ENCODE peak calls at places on chromosomes 5 and 9, in nine cellular contexts. Q is left ventricle myocardium inferior, I is cardiac fibroblast, G is HFFc6, U is HL-60, J is psoas muscle, S is epithelial cell of esophagus, P is spleen, X is AG04449. R is an unnamed sample.

GRCh38 chr9:12748016-12748415 is 26.8 kb upstream of the LURAP1L start:
- DNase-seq in U (no peak), J (no peak), I (peak), X (no peak), G (peak), S (peak), P (no peak), Q (no peak), R (no peak)

GRCh38 chr5:16994576-16994975 is 58.5 kb upstream of the MYO10 start:
- DNase-seq in X (no peak), J (no peak), G (no peak), U (no peak), S (no peak), Q (no peak), I (no peak), P (no peak), R (no peak)

GRCh38 chr9:120935383-120935857 is 8.8 kb upstream of the TRAF1 start:
- DNase-seq in X (peak), U (peak), G (peak), S (peak), J (peak), I (peak), P (peak), Q (peak), R (no peak)

GRCh38 chr9:89160797-89161196 is 17.8 kb downstream of the SHC3 start:
- DNase-seq in Q (no peak), X (no peak), J (no peak), P (no peak), I (no peak), S (no peak), U (no peak), G (no peak), R (no peak)

GRCh38 chr5:151770383-151771258 is 1.1 kb upstream of the G3BP1 start:
- DNase-seq in Q (peak), P (peak), G (peak), S (peak), J (peak), I (peak), U (no peak), X (no peak), R (no peak)

GRCh38 chr9:119436261-119436660 is 67.0 kb upstream of the BRINP1 start:
- DNase-seq in P (no peak), Q (no peak), S (no peak), X (no peak), G (no peak), J (no peak), U (no peak), I (no peak), R (no peak)

GRCh38 chr5:161676109-161676508 is 9.4 kb upstream of the GABRA6 start:
- DNase-seq in S (peak), G (no peak), U (no peak), J (no peak), Q (no peak), P (no peak), X (no peak), I (no peak), R (no peak)

GRCh38 chr9:19200234-19200633 is 30.3 kb upstream of the DENND4C start:
- DNase-seq in X (no peak), U (no peak), P (no peak), I (no peak), J (no peak), G (no peak), Q (no peak), S (no peak), R (no peak)

GRCh38 chr5:116534988-116535387 is 39.6 kb downstream of the SEMA6A start:
- DNase-seq in Q (no peak), S (no peak), P (no peak), I (no peak), J (no peak), U (no peak), X (no peak), G (no peak), R (no peak)

GRCh38 chr5:154546719-154547118 is 68.7 kb upstream of the HAND1 start:
- DNase-seq in X (no peak), G (no peak), P (no peak), S (no peak), I (no peak), J (no peak), Q (no peak), U (no peak), R (no peak)

GRCh38 chr5:40834391-40834848 is 602 bp downstream of the RPL37 start:
- DNase-seq in J (no peak), U (no peak), I (peak), X (no peak), G (no peak), S (peak), P (peak), Q (no peak), R (no peak)

GRCh38 chr5:11010811-11011210 is 249.8 kb upstream of the DAP start:
- DNase-seq in J (no peak), G (no peak), U (no peak), P (no peak), X (no peak), Q (no peak), I (no peak), S (no peak), R (no peak)

GRCh38 chr5:149128023-149128875 is 13.0 kb upstream of the ABLIM3 start:
- DNase-seq in P (no peak), U (no peak), I (peak), Q (no peak), S (peak), J (no peak), X (no peak), G (no peak), R (peak)

GRCh38 chr5:132840896-132841818 is 10.7 kb upstream of the SHROOM1 start:
- DNase-seq in G (peak), X (no peak), Q (no peak), U (no peak), I (peak), J (no peak), P (no peak), S (peak), R (no peak)

GRCh38 chr5:55821731-55822512 is 29.2 kb upstream of the IL31RA start:
- DNase-seq in X (no peak), G (no peak), P (peak), I (no peak), S (peak), U (no peak), J (no peak), Q (no peak), R (peak)

GRCh38 chr5:173268750-173269580 is 34.0 kb upstream of the NKX2-5 start:
- DNase-seq in J (no peak), Q (peak), U (no peak), G (no peak), I (no peak), S (no peak), X (no peak), P (no peak), R (no peak)

GRCh38 chr5:132500931-132501628 is 10.5 kb upstream of the IRF1 start:
- DNase-seq in J (peak), S (peak), I (peak), Q (peak), P (peak), G (no peak), X (no peak), U (peak), R (peak)

GRCh38 chr9:92711146-92711545 is 41.2 kb upstream of the IPPK start:
- DNase-seq in G (no peak), S (no peak), U (no peak), P (no peak), X (no peak), Q (no peak), J (no peak), I (no peak), R (no peak)

GRCh38 chr5:154157483-154158378 is 32.8 kb upstream of the GALNT10 start:
- DNase-seq in P (no peak), J (no peak), G (no peak), Q (no peak), U (no peak), X (no peak), S (no peak), I (no peak), R (no peak)

GRCh38 chr5:168798065-168799023 is 219.2 kb upstream of the PANK3 start:
- DNase-seq in J (no peak), S (peak), I (no peak), U (no peak), Q (no peak), X (no peak), P (no peak), G (no peak), R (no peak)

GRCh38 chr5:181173420-181174342 is 26.3 kb downstream of the OR2V2 start:
- DNase-seq in G (peak), Q (no peak), U (no peak), S (peak), J (peak), X (no peak), I (peak), P (no peak), R (no peak)

GRCh38 chr5:125411163-125412050 is 665.0 kb upstream of the ZNF608 start:
- DNase-seq in J (no peak), U (no peak), S (peak), P (no peak), X (no peak), I (peak), Q (no peak), G (peak), R (no peak)

GRCh38 chr9:133493428-133493827 is 14.5 kb upstream of the SLC2A6 start:
- DNase-seq in I (no peak), G (no peak), Q (no peak), J (peak), X (no peak), U (no peak), S (no peak), P (no peak), R (no peak)

GRCh38 chr9:134325096-134325812 is 1.0 kb upstream of the RXRA start:
- DNase-seq in G (peak), I (peak), U (no peak), X (no peak), S (peak), P (peak), Q (peak), J (peak), R (peak)

GRCh38 chr5:132218321-132218720 is 9.3 kb downstream of the P4HA2 start:
- DNase-seq in U (no peak), I (no peak), J (no peak), Q (no peak), S (no peak), P (peak), X (no peak), G (no peak), R (no peak)

GRCh38 chr5:1443991-1444360 is 1.3 kb downstream of the SLC6A3 start:
- DNase-seq in G (no peak), Q (no peak), S (no peak), U (no peak), J (no peak), P (no peak), X (no peak), I (no peak), R (no peak)

GRCh38 chr9:133044661-133045060 is 13.9 kb downstream of the GTF3C5 start:
- DNase-seq in J (no peak), U (no peak), P (no peak), X (no peak), I (no peak), S (no peak), G (no peak), Q (no peak), R (no peak)

GRCh38 chr5:154646841-154647759 is 108.1 kb upstream of the LARP1 start:
- DNase-seq in U (no peak), J (peak), P (peak), I (peak), Q (peak), S (peak), G (no peak), X (no peak), R (peak)

GRCh38 chr9:135131488-135131887 is 44.0 kb downstream of the OLFM1 start:
- DNase-seq in I (no peak), S (no peak), G (no peak), P (no peak), X (no peak), U (no peak), J (no peak), Q (no peak), R (no peak)

GRCh38 chr5:55603947-55604346 is 69.2 kb upstream of the PLPP1 start:
- DNase-seq in S (peak), U (no peak), J (no peak), X (no peak), Q (no peak), I (peak), G (peak), P (no peak), R (no peak)

GRCh38 chr5:38720691-38721361 is 125.0 kb upstream of the OSMR start:
- DNase-seq in U (no peak), P (no peak), Q (no peak), X (no peak), J (no peak), I (no peak), S (no peak), G (no peak), R (no peak)

GRCh38 chr9:94817291-94818195 is 91.0 kb downstream of the AOPEP start:
- DNase-seq in P (no peak), U (no peak), I (no peak), J (no peak), X (no peak), G (no peak), S (no peak), Q (no peak), R (no peak)

GRCh38 chr9:27129221-27129620 is 20.2 kb downstream of the TEK start:
- DNase-seq in J (no peak), Q (no peak), G (no peak), X (no peak), I (peak), U (no peak), P (no peak), S (peak), R (no peak)

GRCh38 chr9:126347911-126348760 is 21.5 kb downstream of the MVB12B start:
- DNase-seq in U (no peak), Q (no peak), X (no peak), J (no peak), S (no peak), I (no peak), G (no peak), P (no peak), R (no peak)

GRCh38 chr9:109238125-109238524 is 71.1 kb upstream of the FRRS1L start:
- DNase-seq in Q (no peak), J (no peak), X (no peak), P (no peak), I (peak), U (no peak), G (no peak), S (no peak), R (no peak)

DNA sequence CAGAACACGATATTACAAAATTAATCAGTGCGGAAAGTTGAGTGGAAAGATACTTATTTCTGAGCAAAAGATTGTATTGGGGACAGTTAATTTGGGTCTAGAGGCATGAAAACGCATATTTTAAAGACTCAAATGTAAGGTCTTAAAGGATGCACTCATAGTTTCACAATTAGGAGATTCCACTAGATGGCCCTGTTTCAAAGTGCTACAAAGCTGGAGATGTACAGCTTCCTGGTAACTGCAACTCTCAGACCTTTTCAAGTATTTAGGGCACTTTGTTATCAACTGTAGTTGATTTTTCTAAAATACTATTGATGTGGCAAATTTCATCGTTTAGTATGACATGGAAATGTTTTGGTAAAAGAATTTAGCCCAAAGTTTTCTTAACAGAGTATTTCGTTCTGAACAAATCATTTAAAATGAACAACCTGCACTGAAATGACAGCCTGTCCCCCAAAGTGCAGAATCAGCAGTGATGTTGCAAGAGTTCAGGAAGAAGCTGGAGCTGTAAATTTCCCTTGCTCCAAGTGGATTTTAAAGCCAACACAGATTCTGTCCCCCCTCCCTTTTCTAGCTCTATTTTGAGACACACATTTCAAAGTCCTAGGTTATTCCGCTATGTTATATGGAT is 16.2 kb upstream of the NDUFB6 start:
- DNase-seq in G (peak), Q (no peak), I (peak), P (no peak), X (no peak), J (no peak), S (peak), U (no peak), R (no peak)
- TF ChIP-seq CTCF in G (peak), Q (peak), I (peak), P (no peak), X (peak), J (peak), S (peak), U (peak), R (peak)

GRCh38 chr9:87113892-87114291 is 166.6 kb upstream of the GAS1 start:
- DNase-seq in G (no peak), J (no peak), S (no peak), X (no peak), Q (no peak), I (no peak), P (no peak), U (no peak), R (no peak)
- TF ChIP-seq CTCF in G (peak), J (no peak), S (no peak), X (peak), Q (no peak), I (no peak), P (no peak), U (no peak), R (peak)

DNA sequence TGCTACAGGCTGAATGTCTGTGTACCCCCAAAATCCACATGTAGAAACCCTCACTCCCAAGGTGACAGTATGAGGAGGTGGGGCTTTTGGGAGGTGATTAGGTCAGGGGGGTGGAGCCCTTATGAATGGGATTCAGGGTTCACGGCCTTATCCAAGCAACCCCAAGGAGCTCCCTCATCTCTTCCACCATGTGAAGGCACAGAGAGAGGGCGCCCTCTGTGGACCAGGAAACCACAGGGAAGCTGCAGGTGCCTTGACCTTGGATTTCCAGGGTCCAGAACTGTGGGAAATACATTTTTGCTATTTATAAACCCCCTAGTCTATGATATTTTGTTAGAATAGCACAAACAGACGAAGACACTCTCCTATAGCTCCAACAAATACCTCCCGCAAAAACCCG is 53.6 kb upstream of the IRX2 start:
- DNase-seq in X (no peak), Q (no peak), S (peak), I (no peak), P (no peak), U (no peak), G (no peak), J (no peak), R (no peak)
- TF ChIP-seq CTCF in X (no peak), Q (no peak), S (peak), I (no peak), P (no peak), U (no peak), G (no peak), J (no peak), R (peak)

GRCh38 chr5:79257314-79257713 is 21.4 kb downstream of the JMY start:
- DNase-seq in G (no peak), Q (no peak), S (no peak), I (no peak), J (no peak), X (no peak), P (no peak), U (no peak), R (no peak)

GRCh38 chr5:79258801-79259200 is 22.9 kb downstream of the JMY start:
- DNase-seq in X (no peak), P (no peak), J (no peak), U (no peak), Q (no peak), G (no peak), S (no peak), I (no peak), R (no peak)

GRCh38 chr5:79256563-79256962 is 20.6 kb downstream of the JMY start:
- DNase-seq in Q (no peak), J (no peak), I (no peak), U (no peak), X (no peak), G (no peak), S (no peak), P (no peak), R (no peak)

GRCh38 chr5:79259383-79259782 is 23.5 kb downstream of the JMY start:
- DNase-seq in Q (no peak), I (no peak), J (no peak), P (no peak), G (no peak), X (no peak), S (no peak), U (no peak), R (no peak)

DNA sequence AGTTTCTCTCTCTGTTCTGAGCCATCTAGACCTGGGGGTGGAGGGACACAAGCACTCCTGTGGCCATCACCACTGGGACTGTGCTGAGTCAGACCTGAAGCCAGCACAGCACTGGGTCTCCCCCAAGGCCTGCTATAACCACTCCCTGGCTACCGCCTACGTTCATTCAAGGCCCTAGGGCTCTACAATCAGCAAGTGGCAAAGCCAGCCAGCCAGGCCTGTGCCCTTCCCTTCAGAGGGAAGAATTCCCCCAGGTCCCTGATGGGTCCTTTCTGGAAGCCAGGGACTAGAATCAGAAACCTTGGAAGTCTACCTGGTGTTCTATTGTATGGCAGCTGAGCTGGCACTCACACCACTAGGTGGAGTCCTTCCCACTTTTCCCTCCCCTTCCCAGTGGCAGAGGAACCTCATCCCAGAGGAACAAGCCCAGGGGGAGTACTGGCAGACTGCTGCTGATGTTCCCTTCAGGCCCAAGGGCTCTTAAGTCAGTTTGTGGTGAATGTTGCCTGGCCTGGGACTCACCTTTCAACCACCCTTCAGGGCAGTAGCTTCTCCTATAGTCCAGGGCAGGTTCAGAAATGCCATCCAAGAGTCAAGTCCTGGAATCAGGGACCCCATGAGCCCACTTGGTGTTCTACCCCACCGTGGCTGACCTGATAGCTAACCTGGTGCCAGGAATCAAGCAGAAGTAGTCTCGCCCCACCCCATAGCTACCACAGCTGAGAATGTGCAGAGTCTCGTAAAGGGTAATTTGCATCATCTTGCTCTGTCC is 20.0 kb downstream of the JMY start:
- DNase-seq in U (no peak), I (peak), X (no peak), S (peak), G (peak), P (no peak), J (no peak), Q (no peak), R (peak)
- TF ChIP-seq CTCF in U (no peak), I (peak), X (peak), S (peak), G (peak), P (no peak), J (peak), Q (peak), R (peak)

DNA sequence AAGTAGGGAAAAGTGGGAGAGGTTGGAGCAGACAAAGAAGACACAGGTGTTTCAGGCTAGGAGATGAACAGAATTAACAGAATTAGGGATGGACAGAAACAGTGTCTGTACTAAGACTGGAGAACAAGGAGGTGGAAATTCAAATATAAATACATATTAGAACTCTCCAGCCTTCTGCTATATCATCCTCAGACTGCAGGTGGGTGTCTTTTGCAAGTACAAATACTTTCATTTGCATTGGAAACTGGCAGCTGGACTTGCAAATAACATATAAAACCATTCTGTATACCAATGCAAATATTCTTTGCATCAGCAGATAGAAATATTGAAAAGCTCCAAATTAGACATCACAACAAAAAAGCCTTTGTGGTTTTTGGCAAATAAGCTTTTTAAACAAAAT is 335.4 kb downstream of the ZNF608 start:
- DNase-seq in S (no peak), Q (no peak), U (no peak), G (no peak), X (no peak), J (no peak), P (no peak), I (peak), R (no peak)
- TF ChIP-seq CTCF in S (peak), Q (no peak), U (no peak), G (no peak), X (peak), J (no peak), P (no peak), I (no peak), R (no peak)